ENCODE peak calls at places on chromosomes 1 and 21, in five cellular contexts. One of them, this sample, is unnamed.

GRCh38 chr1:115539736-115540135 is 102.0 kb upstream of the VANGL1 start:
- DNase-seq in Daoy: no peak
- DNase-seq in stimulated activated CD8-positive, alpha-beta memory T cell treated with anti-CD3 and anti-CD28 coated beads, Interleukin-12 subunit alpha, Interleukin-12 subunit beta, amount 100 ng/mL, for 1 hour: no peak
- DNase-seq in midbrain: no peak
- DNase-seq in stimulated activated CD4-positive, alpha-beta T cell treated with anti-CD3 and anti-CD28 coated beads, Interleukin-2, amount 100 ng/mL, for 24 hours: no peak
- DNase-seq in this sample: no peak

GRCh38 chr1:27097484-27097917 is 57.4 kb downstream of the SLC9A1 start:
- DNase-seq in midbrain: peak; percentile 73
- DNase-seq in stimulated activated CD8-positive, alpha-beta memory T cell treated with anti-CD3 and anti-CD28 coated beads, Interleukin-12 subunit alpha, Interleukin-12 subunit beta, amount 100 ng/mL, for 1 hour: peak; percentile 50
- DNase-seq in Daoy: peak; percentile 84
- DNase-seq in stimulated activated CD4-positive, alpha-beta T cell treated with anti-CD3 and anti-CD28 coated beads, Interleukin-2, amount 100 ng/mL, for 24 hours: peak; percentile 78
- DNase-seq in this sample: peak; percentile 57

GRCh38 chr1:183272390-183272801 is 86.3 kb downstream of the LAMC2 start:
- DNase-seq in stimulated activated CD8-positive, alpha-beta memory T cell treated with anti-CD3 and anti-CD28 coated beads, Interleukin-12 subunit alpha, Interleukin-12 subunit beta, amount 100 ng/mL, for 1 hour: no peak
- DNase-seq in Daoy: peak; percentile 79
- DNase-seq in stimulated activated CD4-positive, alpha-beta T cell treated with anti-CD3 and anti-CD28 coated beads, Interleukin-2, amount 100 ng/mL, for 24 hours: no peak
- DNase-seq in midbrain: no peak
- DNase-seq in this sample: no peak

GRCh38 chr1:76330993-76331603 is 256.6 kb downstream of the ST6GALNAC3 start:
- DNase-seq in Daoy: peak; percentile 69
- DNase-seq in stimulated activated CD4-positive, alpha-beta T cell treated with anti-CD3 and anti-CD28 coated beads, Interleukin-2, amount 100 ng/mL, for 24 hours: peak; percentile 31
- DNase-seq in midbrain: peak; percentile 58
- DNase-seq in stimulated activated CD8-positive, alpha-beta memory T cell treated with anti-CD3 and anti-CD28 coated beads, Interleukin-12 subunit alpha, Interleukin-12 subunit beta, amount 100 ng/mL, for 1 hour: peak; percentile 9
- DNase-seq in this sample: no peak

GRCh38 chr1:10508511-10508951 is 33.8 kb downstream of the PEX14 start:
- DNase-seq in midbrain: no peak
- DNase-seq in Daoy: peak; percentile 53
- DNase-seq in stimulated activated CD8-positive, alpha-beta memory T cell treated with anti-CD3 and anti-CD28 coated beads, Interleukin-12 subunit alpha, Interleukin-12 subunit beta, amount 100 ng/mL, for 1 hour: no peak
- DNase-seq in stimulated activated CD4-positive, alpha-beta T cell treated with anti-CD3 and anti-CD28 coated beads, Interleukin-2, amount 100 ng/mL, for 24 hours: no peak
- DNase-seq in this sample: no peak

GRCh38 chr1:22880174-22880601 is 92.5 kb downstream of the LACTBL1 start:
- DNase-seq in Daoy: peak; percentile 47
- DNase-seq in midbrain: no peak
- DNase-seq in stimulated activated CD8-positive, alpha-beta memory T cell treated with anti-CD3 and anti-CD28 coated beads, Interleukin-12 subunit alpha, Interleukin-12 subunit beta, amount 100 ng/mL, for 1 hour: no peak
- DNase-seq in stimulated activated CD4-positive, alpha-beta T cell treated with anti-CD3 and anti-CD28 coated beads, Interleukin-2, amount 100 ng/mL, for 24 hours: no peak
- DNase-seq in this sample: no peak

GRCh38 chr21:45974073-45975016 is 7.2 kb upstream of the COL6A1 start:
- DNase-seq in stimulated activated CD8-positive, alpha-beta memory T cell treated with anti-CD3 and anti-CD28 coated beads, Interleukin-12 subunit alpha, Interleukin-12 subunit beta, amount 100 ng/mL, for 1 hour: no peak
- DNase-seq in midbrain: no peak
- DNase-seq in Daoy: peak; percentile 86
- DNase-seq in stimulated activated CD4-positive, alpha-beta T cell treated with anti-CD3 and anti-CD28 coated beads, Interleukin-2, amount 100 ng/mL, for 24 hours: peak; percentile 39
- DNase-seq in this sample: no peak

GRCh38 chr1:245807954-245808719 is 653.4 kb downstream of the KIF26B start:
- DNase-seq in stimulated activated CD8-positive, alpha-beta memory T cell treated with anti-CD3 and anti-CD28 coated beads, Interleukin-12 subunit alpha, Interleukin-12 subunit beta, amount 100 ng/mL, for 1 hour: no peak
- DNase-seq in stimulated activated CD4-positive, alpha-beta T cell treated with anti-CD3 and anti-CD28 coated beads, Interleukin-2, amount 100 ng/mL, for 24 hours: no peak
- DNase-seq in Daoy: peak; percentile 31
- DNase-seq in midbrain: no peak
- DNase-seq in this sample: no peak

GRCh38 chr1:59856725-59857338 is 42.1 kb downstream of the HOOK1 start:
- DNase-seq in stimulated activated CD4-positive, alpha-beta T cell treated with anti-CD3 and anti-CD28 coated beads, Interleukin-2, amount 100 ng/mL, for 24 hours: no peak
- DNase-seq in midbrain: no peak
- DNase-seq in stimulated activated CD8-positive, alpha-beta memory T cell treated with anti-CD3 and anti-CD28 coated beads, Interleukin-12 subunit alpha, Interleukin-12 subunit beta, amount 100 ng/mL, for 1 hour: no peak
- DNase-seq in Daoy: no peak
- DNase-seq in this sample: no peak

GRCh38 chr1:22963044-22963677 is 9.5 kb downstream of the LACTBL1 start:
- DNase-seq in Daoy: no peak
- DNase-seq in stimulated activated CD4-positive, alpha-beta T cell treated with anti-CD3 and anti-CD28 coated beads, Interleukin-2, amount 100 ng/mL, for 24 hours: no peak
- DNase-seq in stimulated activated CD8-positive, alpha-beta memory T cell treated with anti-CD3 and anti-CD28 coated beads, Interleukin-12 subunit alpha, Interleukin-12 subunit beta, amount 100 ng/mL, for 1 hour: no peak
- DNase-seq in midbrain: no peak
- DNase-seq in this sample: no peak

GRCh38 chr1:161054805-161055204 is 9.0 kb upstream of the USF1 start:
- DNase-seq in stimulated activated CD8-positive, alpha-beta memory T cell treated with anti-CD3 and anti-CD28 coated beads, Interleukin-12 subunit alpha, Interleukin-12 subunit beta, amount 100 ng/mL, for 1 hour: no peak
- DNase-seq in Daoy: no peak
- DNase-seq in stimulated activated CD4-positive, alpha-beta T cell treated with anti-CD3 and anti-CD28 coated beads, Interleukin-2, amount 100 ng/mL, for 24 hours: no peak
- DNase-seq in midbrain: no peak
- DNase-seq in this sample: no peak

GRCh38 chr1:240280560-240281322 is 189.1 kb downstream of the FMN2 start:
- DNase-seq in stimulated activated CD4-positive, alpha-beta T cell treated with anti-CD3 and anti-CD28 coated beads, Interleukin-2, amount 100 ng/mL, for 24 hours: no peak
- DNase-seq in midbrain: no peak
- DNase-seq in Daoy: no peak
- DNase-seq in stimulated activated CD8-positive, alpha-beta memory T cell treated with anti-CD3 and anti-CD28 coated beads, Interleukin-12 subunit alpha, Interleukin-12 subunit beta, amount 100 ng/mL, for 1 hour: no peak
- DNase-seq in this sample: no peak